ENCODE peak calls at places on chromosomes 11 and 22, in seven cellular contexts. O is EH; U is sciatic nerve; J is HEK293T; M is stimulated activated CD4-positive, alpha-beta T cell treated with anti-CD3 and anti-CD28 coated beads, Interleukin-12 subunit alpha, Interleukin-12 subunit beta, amount 100 ng/mL, for 4 hours; Y is activated CD8-positive, alpha-beta memory T cell treated with anti-CD3 and anti-CD28 coated beads, Interleukin-2, amount 50 U/mL, for 4 hours; G is stimulated activated CD8-positive, alpha-beta memory T cell treated with anti-CD3 and anti-CD28 coated beads, Interleukin-15, amount 100 ng/mL, for 1 hour. F is an unnamed sample.

GRCh38 chr22:46036558-46037408 is 59.8 kb upstream of the WNT7B start:
- DNase-seq in Y (peak), M (peak), G (no peak), O (peak), U (peak), J (peak), F (no peak)

GRCh38 chr11:10727259-10727851 is 23.7 kb upstream of the CTR9 start:
- DNase-seq in Y (no peak), G (no peak), U (no peak), M (no peak), J (no peak), O (peak), F (peak)

GRCh38 chr11:125281831-125282595 is 117.5 kb downstream of the PKNOX2 start:
- DNase-seq in O (no peak), U (no peak), M (no peak), G (no peak), Y (no peak), J (no peak), F (no peak)

GRCh38 chr22:36569999-36570398 is 41.0 kb upstream of the EIF3D start:
- DNase-seq in J (peak), G (no peak), O (peak), Y (no peak), U (no peak), M (no peak), F (no peak)

GRCh38 chr11:79488286-79488685 is 47.5 kb upstream of the TENM4 start:
- DNase-seq in J (no peak), Y (no peak), O (no peak), M (no peak), G (no peak), U (no peak), F (no peak)

GRCh38 chr11:8577791-8578581 is 16.0 kb downstream of the STK33 start:
- DNase-seq in O (peak), M (no peak), U (no peak), Y (no peak), G (no peak), J (no peak), F (no peak)

GRCh38 chr22:35114296-35114980 is 48.5 kb downstream of the ISX start:
- DNase-seq in J (no peak), O (no peak), M (no peak), G (no peak), Y (no peak), U (no peak), F (no peak)

GRCh38 chr11:117915672-117916235 is 13.4 kb downstream of the TMPRSS13 start:
- DNase-seq in O (no peak), Y (no peak), U (peak), M (no peak), J (no peak), G (no peak), F (no peak)

GRCh38 chr11:73729594-73730206 is 31.2 kb downstream of the RAB6A start:
- DNase-seq in M (no peak), O (no peak), U (no peak), J (peak), Y (no peak), G (no peak), F (no peak)

GRCh38 chr22:42927966-42928365 is 70.9 kb upstream of the ARFGAP3 start:
- DNase-seq in J (no peak), G (no peak), Y (no peak), O (no peak), U (no peak), M (no peak), F (no peak)

F was measured in AG04450.